ENCODE peak calls at places on chromosomes 2 and 18, in four cellular contexts. R, A, K and P are unnamed samples. For H3K4me1, the result is how much of the 10 kb centered on the place peaks cover.

GRCh38 chr18:12770469-12771219 is 67.8 kb downstream of the PSMG2 start:
- DNase-seq in R (no peak), A (no peak), K (no peak), P (no peak)

GRCh38 chr2:38720613-38721241 is 30.4 kb downstream of the SRSF7 start:
- DNase-seq in R (no peak), A (peak), K (peak), P (peak)

GRCh38 chr18:73975266-73975665 is 172.4 kb downstream of the FBXO15 start:
- DNase-seq in R (no peak), A (no peak), K (no peak), P (no peak)

GRCh38 chr18:4450065-4450676 is 4.9 kb downstream of the DLGAP1 start:
- DNase-seq in R (no peak), A (no peak), K (no peak), P (no peak)

GRCh38 chr2:194320520-194320919 is 1336.5 kb upstream of the SLC39A10 start:
- DNase-seq in R (no peak), A (no peak), K (no peak), P (no peak)

GRCh38 chr18:812673-813404 is 797 bp upstream of the YES1 start:
- DNase-seq in R (peak), A (peak), K (peak), P (peak)

GRCh38 chr2:2698182-2699116 is 367.4 kb upstream of the MYT1L start:
- DNase-seq in R (peak), A (no peak), K (no peak), P (no peak)

GRCh38 chr2:23530121-23530908 is 145.3 kb downstream of the KLHL29 start:
- DNase-seq in R (no peak), A (no peak), K (no peak), P (no peak)

GRCh38 chr2:128170776-128171175 is 79.8 kb downstream of the UGGT1 start:
- DNase-seq in R (no peak), A (no peak), K (no peak), P (no peak)

GRCh38 chr2:29459445-29460179 is 344.4 kb downstream of the CLIP4 start:
- DNase-seq in R (no peak), A (no peak), K (no peak), P (no peak)

GRCh38 chr2:149661844-149662243 is 74.3 kb upstream of the MMADHC start:
- DNase-seq in R (no peak), A (peak), K (peak), P (peak)

GRCh38 chr2:152646775-152647174 is 70.5 kb downstream of the PRPF40A start:
- DNase-seq in R (no peak), A (no peak), K (no peak), P (peak)

GRCh38 chr2:12856934-12857660 is 140.4 kb downstream of the TRIB2 start:
- DNase-seq in R (no peak), A (no peak), K (no peak), P (no peak)

GRCh38 chr2:47360937-47361336 is 42.0 kb upstream of the MSH2 start:
- DNase-seq in R (peak), A (peak), K (no peak), P (no peak)

GRCh38 chr2:233819884-233820765 is 34.2 kb downstream of the HJURP start:
- DNase-seq in R (no peak), A (peak), K (peak), P (no peak)

GRCh38 chr2:122736279-122736678 is 980.8 kb downstream of the TSN start:
- DNase-seq in R (no peak), A (peak), K (peak), P (no peak)

GRCh38 chr18:46623541-46623940 is 33.5 kb downstream of the LOXHD1 start:
- DNase-seq in R (no peak), A (no peak), K (no peak), P (no peak)

GRCh38 chr2:233414777-233415570 is 60.7 kb downstream of the DGKD start:
- DNase-seq in R (no peak), A (no peak), K (peak), P (no peak)

GRCh38 chr2:32732135-32732534 is 104.3 kb downstream of the TTC27 start:
- DNase-seq in R (no peak), A (no peak), K (no peak), P (no peak)

GRCh38 chr18:9333441-9334350 is 877 bp upstream of the TWSG1 start:
- DNase-seq in R (no peak), A (peak), K (no peak), P (peak)

GRCh38 chr2:217954971-217955740 is 47.6 kb downstream of the TNS1 start:
- DNase-seq in R (no peak), A (no peak), K (peak), P (no peak)

GRCh38 chr2:47075361-47076125 is 79.6 kb downstream of the STPG4 start:
- DNase-seq in R (no peak), A (no peak), K (no peak), P (no peak)

GRCh38 chr18:23887035-23887434 is 127.5 kb upstream of the TTC39C start:
- DNase-seq in R (no peak), A (no peak), K (no peak), P (no peak)

GRCh38 chr18:61502472-61502871 is 169.2 kb downstream of the CDH20 start:
- DNase-seq in R (peak), A (peak), K (no peak), P (peak)

GRCh38 chr18:9870431-9871023 is 15.2 kb upstream of the TXNDC2 start:
- DNase-seq in R (no peak), A (no peak), K (no peak), P (no peak)

GRCh38 chr18:48543228-48543627 is 4.4 kb downstream of the CTIF start:
- DNase-seq in R (peak), A (no peak), K (no peak), P (no peak)

GRCh38 chr2:102796337-102796736 is 34.5 kb downstream of the TMEM182 start:
- DNase-seq in R (no peak), A (no peak), K (no peak), P (peak)

GRCh38 chr18:58223717-58224424 is 179.8 kb downstream of the NEDD4L start:
- DNase-seq in R (peak), A (peak), K (peak), P (peak)

GRCh38 chr2:174094542-174094941 is 129.4 kb upstream of the SP3 start:
- DNase-seq in R (no peak), A (no peak), K (no peak), P (no peak)

GRCh38 chr2:12006841-12007240 is 260.4 kb downstream of the LPIN1 start:
- DNase-seq in R (no peak), A (no peak), K (no peak), P (no peak)

GRCh38 chr2:190996338-190996946 is 17.5 kb downstream of the STAT1 start:
- DNase-seq in R (peak), A (no peak), K (no peak), P (no peak)

GRCh38 chr2:240298803-240299709 is 136.4 kb upstream of the GPC1 start:
- DNase-seq in R (no peak), A (no peak), K (peak), P (no peak)

GRCh38 chr2:2291500-2292260 is 39.4 kb downstream of the MYT1L start:
- DNase-seq in R (no peak), A (no peak), K (no peak), P (peak)

GRCh38 chr2:76044701-76045100 is 334.0 kb upstream of the GCFC2 start:
- DNase-seq in R (no peak), A (no peak), K (no peak), P (no peak)

GRCh38 chr2:238557855-238558435 is 131.2 kb downstream of the ASB1 start:
- DNase-seq in R (no peak), A (no peak), K (no peak), P (no peak)

GRCh38 chr2:238557431-238557830 is 130.7 kb downstream of the ASB1 start:
- DNase-seq in R (no peak), A (no peak), K (no peak), P (no peak)

GRCh38 chr2:238560234-238560633 is 133.5 kb downstream of the ASB1 start:
- DNase-seq in R (no peak), A (no peak), K (no peak), P (no peak)

GRCh38 chr2:238555786-238556542 is 129.2 kb downstream of the ASB1 start:
- DNase-seq in R (no peak), A (no peak), K (no peak), P (no peak)

GRCh38 chr2:238558456-238559099 is 131.9 kb downstream of the ASB1 start:
- DNase-seq in R (no peak), A (no peak), K (no peak), P (no peak)
- H3K4me3 ChIP-seq in R (no peak), A (no peak), K (no peak), P (no peak)

GRCh38 chr18:55319517-55319905 is 268.5 kb downstream of the TCF4 start:
- DNase-seq in R (no peak), A (no peak), K (no peak), P (no peak)
- H3K4me1 ChIP-seq in R (under half), A (under half), K (half or more), P (under half)

DNA sequence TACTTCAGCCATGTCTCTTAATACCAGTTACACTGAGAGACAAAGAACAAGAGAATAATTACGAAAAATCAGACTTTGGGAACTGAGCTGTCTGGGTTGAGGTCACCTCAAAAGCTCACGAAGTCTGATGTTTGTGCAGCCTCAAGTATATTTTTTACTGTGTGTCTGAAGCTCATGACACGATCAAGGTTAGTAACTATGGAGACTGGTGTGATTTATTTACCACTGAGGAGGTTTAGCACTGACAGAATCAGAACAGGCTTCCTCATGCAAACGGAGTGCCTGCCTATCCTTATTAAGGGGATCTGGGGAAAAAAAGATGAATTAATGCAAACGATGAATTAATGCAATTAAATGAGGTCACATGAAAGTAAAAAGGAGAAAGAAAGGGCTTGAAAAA is 61.1 kb upstream of the RAPH1 start:
- DNase-seq in R (no peak), A (no peak), K (no peak), P (no peak)
- TF ChIP-seq POLR2AphosphoS5 in R (no peak), A (no peak), K (no peak), P (no peak)

DNA sequence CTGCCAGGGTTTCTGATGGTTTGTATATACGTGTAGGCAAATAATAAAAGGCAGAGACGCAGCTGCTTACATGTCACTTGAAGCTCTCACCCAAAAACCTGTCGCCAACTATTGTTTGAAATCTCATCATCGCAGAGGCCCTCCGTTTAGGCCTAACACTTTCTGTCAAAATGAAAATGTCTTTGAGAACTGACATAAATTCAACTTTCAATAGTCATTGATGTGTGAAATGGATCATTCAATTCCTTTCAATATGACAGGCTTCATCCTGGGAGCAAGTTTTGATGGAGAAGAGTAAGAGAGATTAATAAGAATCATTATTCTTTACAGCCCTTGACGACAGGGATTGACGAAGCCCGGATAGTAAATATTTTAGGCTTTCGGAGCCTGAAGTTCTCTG is 2.7 kb downstream of the ACTG2 start:
- DNase-seq in R (no peak), A (no peak), K (no peak), P (no peak)
- H3K4me3 ChIP-seq in R (no peak), A (peak), K (peak), P (peak)

GRCh38 chr2:43218550-43219382 is 7.6 kb downstream of the ZFP36L2 start:
- DNase-seq in R (peak), A (peak), K (peak), P (no peak)
- H3K4me1 ChIP-seq in R (under half), A (half or more), K (half or more), P (under half)

GRCh38 chr2:95007061-95007609 is 18.4 kb upstream of the MAL start:
- DNase-seq in R (no peak), A (no peak), K (no peak), P (no peak)

GRCh38 chr2:95006661-95007060 is 18.8 kb upstream of the MAL start:
- DNase-seq in R (no peak), A (no peak), K (no peak), P (no peak)

GRCh38 chr2:95008311-95008710 is 17.2 kb upstream of the MAL start:
- DNase-seq in R (no peak), A (no peak), K (no peak), P (no peak)

GRCh38 chr2:95009009-95009760 is 16.3 kb upstream of the MAL start:
- DNase-seq in R (no peak), A (no peak), K (no peak), P (no peak)

DNA sequence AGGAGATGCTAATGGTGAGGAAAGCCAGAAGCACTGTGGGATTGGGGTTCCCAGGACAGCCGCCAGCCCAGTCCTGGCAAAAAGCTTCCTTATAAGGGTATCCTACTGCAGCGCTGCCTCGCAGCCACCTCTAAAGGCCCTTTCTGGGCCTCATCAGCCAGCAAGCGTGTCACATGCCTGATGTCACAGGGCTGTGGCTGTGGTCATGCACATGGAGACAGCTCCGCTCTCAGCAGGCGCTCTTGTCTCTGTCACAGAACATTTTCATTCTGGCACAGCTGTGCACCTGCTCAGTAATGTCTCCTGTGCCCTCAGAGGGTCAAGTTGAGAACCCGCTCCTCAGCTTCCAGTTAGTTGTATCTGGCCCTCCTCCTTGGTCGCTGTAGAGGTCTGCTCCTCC is 17.7 kb upstream of the MAL start:
- DNase-seq in R (no peak), A (no peak), K (no peak), P (no peak)
- TF ChIP-seq POLR2AphosphoS5 in R (no peak), A (no peak), K (no peak), P (no peak)

GRCh38 chr2:24576146-24576545 is 85.1 kb downstream of the NCOA1 start:
- DNase-seq in R (no peak), A (no peak), K (no peak), P (no peak)

GRCh38 chr2:24576617-24577016 is 85.6 kb downstream of the NCOA1 start:
- DNase-seq in R (no peak), A (no peak), K (no peak), P (no peak)

GRCh38 chr2:24579053-24579803 is 88.2 kb downstream of the NCOA1 start:
- DNase-seq in R (no peak), A (no peak), K (no peak), P (no peak)

GRCh38 chr2:24580561-24580960 is 89.5 kb downstream of the NCOA1 start:
- DNase-seq in R (no peak), A (no peak), K (no peak), P (no peak)

GRCh38 chr2:24577481-24577880 is 86.4 kb downstream of the NCOA1 start:
- DNase-seq in R (no peak), A (no peak), K (no peak), P (no peak)
- H3K4me3 ChIP-seq in R (no peak), A (no peak), K (no peak), P (no peak)

GRCh38 chr2:50995610-50996009 is 36.3 kb downstream of the NRXN1 start:
- DNase-seq in R (no peak), A (no peak), K (no peak), P (no peak)

GRCh38 chr2:51006641-51007040 is 25.3 kb downstream of the NRXN1 start:
- DNase-seq in R (no peak), A (no peak), K (no peak), P (no peak)

GRCh38 chr2:51003345-51004192 is 28.4 kb downstream of the NRXN1 start:
- DNase-seq in R (no peak), A (no peak), K (no peak), P (no peak)

DNA sequence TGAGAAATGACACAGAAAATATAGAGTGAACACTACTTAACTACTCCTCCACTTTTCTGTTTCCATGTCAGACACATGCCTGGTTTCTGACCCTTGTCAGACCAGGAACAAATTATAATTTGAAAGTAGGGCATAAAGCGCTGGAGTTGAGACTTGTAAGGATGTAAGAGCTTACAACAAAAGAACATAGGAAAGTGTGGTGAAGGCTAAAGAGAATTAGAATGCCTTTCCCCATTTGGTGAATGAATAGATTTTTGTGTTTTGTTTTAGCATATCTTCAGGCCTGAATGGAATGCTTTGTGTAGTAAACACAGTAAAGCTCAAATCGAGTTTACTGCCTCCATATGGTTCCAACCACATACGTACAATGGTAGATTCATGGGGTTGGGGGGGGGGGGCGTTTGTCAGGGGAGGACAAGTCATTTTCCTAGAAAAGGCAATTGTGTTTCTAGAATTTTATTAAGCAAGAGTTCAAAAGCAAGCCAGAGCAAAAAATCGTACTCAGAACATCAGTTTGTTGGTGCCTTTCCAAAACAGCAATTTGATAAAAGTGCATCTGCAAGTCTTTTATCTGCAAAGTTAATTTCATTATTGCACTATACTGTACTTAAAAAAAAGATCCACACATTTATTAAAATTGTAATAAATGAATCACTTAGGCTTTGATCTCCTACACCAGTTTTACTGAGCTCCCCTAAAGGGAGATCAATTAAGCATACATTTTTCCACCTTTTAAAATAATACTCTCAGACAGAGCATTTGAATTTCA is 30.9 kb downstream of the NRXN1 start:
- DNase-seq in R (no peak), A (no peak), K (no peak), P (no peak)
- H3K4me1 ChIP-seq in R (under half), A (under half), K (under half), P (under half)

DNA sequence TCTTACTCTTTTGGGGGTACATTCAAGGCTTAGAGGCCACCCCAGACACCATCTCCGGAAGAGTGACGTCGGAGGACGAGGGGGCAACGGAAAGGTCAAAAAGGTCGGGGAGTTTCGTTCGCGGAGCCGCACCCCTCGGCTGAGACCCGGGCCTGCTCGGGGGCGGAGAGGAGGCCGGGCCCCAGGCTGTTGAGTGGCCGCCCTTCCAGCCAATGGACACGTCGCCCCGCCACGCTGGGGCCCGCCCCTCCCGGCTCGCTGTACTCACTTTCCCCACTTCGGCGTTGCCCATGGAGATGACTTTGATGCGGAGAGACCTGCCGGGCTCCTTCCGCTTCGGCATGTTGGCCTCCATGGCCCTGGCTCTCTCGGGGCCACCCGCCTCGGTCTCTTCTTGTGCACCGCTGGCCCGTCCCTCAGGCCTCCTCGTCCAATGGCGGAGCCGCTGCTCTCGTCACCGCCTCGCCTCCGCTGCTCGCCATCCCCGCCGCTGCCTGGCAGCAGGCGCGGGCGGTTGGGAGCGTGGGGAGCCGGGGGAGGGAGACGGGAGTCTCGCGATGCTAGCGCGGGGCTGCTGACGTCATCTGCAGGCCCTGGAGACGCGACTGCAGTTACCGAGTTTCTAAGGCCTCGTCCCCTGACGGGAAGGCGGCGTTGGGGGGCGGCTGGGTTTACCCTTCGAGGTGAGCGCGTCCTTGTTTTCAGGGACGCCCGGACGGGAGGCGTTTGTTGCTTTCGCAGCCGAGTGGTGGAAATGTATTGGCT is at the start of gene DNAJC27:
- DNase-seq in R (peak), A (peak), K (peak), P (peak)
- TF ChIP-seq POLR2AphosphoS5 in R (peak), A (peak), K (peak), P (no peak)